ENCODE peak calls at places on chromosome 4, in ten cellular contexts. W, F, G, N, R, T, B, M, P and Z are unnamed samples.

GRCh38 chr4:83589283-83589682 is 53.4 kb downstream of the GPAT3 start:
- DNase-seq in W (no peak), F (no peak), G (no peak), N (no peak), R (no peak), T (no peak), B (no peak), M (no peak), P (no peak), Z (no peak)

GRCh38 chr4:26032142-26032541 is 118.1 kb downstream of the SMIM20 start:
- DNase-seq in W (no peak), F (no peak), G (no peak), N (no peak), R (no peak), T (no peak), B (no peak), M (no peak), P (no peak), Z (no peak)

GRCh38 chr4:74624351-74625151 is 169.8 kb downstream of the BTC start:
- DNase-seq in W (peak), F (no peak), G (no peak), N (no peak), R (no peak), T (no peak), B (no peak), M (no peak), P (no peak), Z (no peak)

GRCh38 chr4:141134586-141134985 is 1.3 kb upstream of the RNF150 start:
- DNase-seq in W (no peak), F (no peak), G (no peak), N (no peak), R (no peak), T (no peak), B (no peak), M (no peak), P (no peak), Z (no peak)

GRCh38 chr4:128811571-128812359 is 2.3 kb downstream of the JADE1 start:
- DNase-seq in W (peak), F (peak), G (peak), N (peak), R (peak), T (peak), B (peak), M (peak), P (peak), Z (peak)

GRCh38 chr4:25621027-25621930 is 34.4 kb upstream of the SLC34A2 start:
- DNase-seq in W (no peak), F (no peak), G (no peak), N (no peak), R (no peak), T (no peak), B (no peak), M (no peak), P (peak), Z (no peak)

GRCh38 chr4:88737304-88738015 is 39.8 kb upstream of the NAP1L5 start:
- DNase-seq in W (no peak), F (no peak), G (no peak), N (no peak), R (no peak), T (peak), B (no peak), M (peak), P (peak), Z (peak)

GRCh38 chr4:20916106-20916505 is 215.8 kb downstream of the PACRGL start:
- DNase-seq in W (no peak), F (no peak), G (no peak), N (no peak), R (no peak), T (no peak), B (no peak), M (no peak), P (no peak), Z (no peak)

GRCh38 chr4:106986486-106986885 is 49.6 kb downstream of the DKK2 start:
- DNase-seq in W (no peak), F (no peak), G (no peak), N (no peak), R (no peak), T (no peak), B (no peak), M (no peak), P (no peak), Z (no peak)

GRCh38 chr4:141158219-141158618 is 24.9 kb upstream of the RNF150 start:
- DNase-seq in W (peak), F (no peak), G (no peak), N (no peak), R (no peak), T (no peak), B (no peak), M (no peak), P (no peak), Z (no peak)

GRCh38 chr4:109414938-109415337 is 18.7 kb upstream of the SEC24B start:
- DNase-seq in W (no peak), F (no peak), G (no peak), N (no peak), R (no peak), T (no peak), B (no peak), M (no peak), P (no peak), Z (no peak)

GRCh38 chr4:116499-116898 is 7.8 kb upstream of the ZNF718 start:
- DNase-seq in W (no peak), F (no peak), G (no peak), N (no peak), R (no peak), T (no peak), B (no peak), M (no peak), P (no peak), Z (no peak)

GRCh38 chr4:57190651-57191481 is 80.7 kb upstream of the IGFBP7 start:
- DNase-seq in W (peak), F (no peak), G (no peak), N (no peak), R (no peak), T (no peak), B (peak), M (no peak), P (peak), Z (no peak)

GRCh38 chr4:8132947-8133705 is 25.5 kb downstream of the ABLIM2 start:
- DNase-seq in W (no peak), F (no peak), G (no peak), N (peak), R (no peak), T (no peak), B (no peak), M (no peak), P (no peak), Z (no peak)

GRCh38 chr4:40916880-40917279 is 167.1 kb downstream of the NSUN7 start:
- DNase-seq in W (peak), F (no peak), G (no peak), N (no peak), R (no peak), T (peak), B (peak), M (no peak), P (peak), Z (no peak)

GRCh38 chr4:185183622-185184281 is 20.0 kb downstream of the CFAP97 start:
- DNase-seq in W (peak), F (no peak), G (peak), N (peak), R (peak), T (peak), B (peak), M (peak), P (peak), Z (peak)

GRCh38 chr4:112085156-112086035 is 59.9 kb upstream of the FAM241A start:
- DNase-seq in W (peak), F (no peak), G (no peak), N (no peak), R (no peak), T (no peak), B (no peak), M (no peak), P (no peak), Z (no peak)

GRCh38 chr4:48908687-48909086 is 2.1 kb upstream of the OCIAD2 start:
- DNase-seq in W (no peak), F (no peak), G (no peak), N (no peak), R (no peak), T (no peak), B (no peak), M (no peak), P (no peak), Z (no peak)

GRCh38 chr4:71294301-71294700 is 44.5 kb upstream of the SLC4A4 start:
- DNase-seq in W (no peak), F (no peak), G (no peak), N (no peak), R (no peak), T (no peak), B (no peak), M (no peak), P (no peak), Z (no peak)

GRCh38 chr4:81352476-81352875 is 119.2 kb downstream of the RASGEF1B start:
- DNase-seq in W (no peak), F (no peak), G (no peak), N (no peak), R (no peak), T (no peak), B (no peak), M (no peak), P (no peak), Z (no peak)

GRCh38 chr4:73019462-73020047 is 50.0 kb downstream of the COX18 start:
- DNase-seq in W (peak), F (no peak), G (no peak), N (peak), R (no peak), T (no peak), B (peak), M (no peak), P (peak), Z (no peak)

GRCh38 chr4:120000591-120001296 is 65.9 kb downstream of the MAD2L1 start:
- DNase-seq in W (no peak), F (no peak), G (no peak), N (no peak), R (no peak), T (no peak), B (no peak), M (no peak), P (no peak), Z (no peak)

DNA sequence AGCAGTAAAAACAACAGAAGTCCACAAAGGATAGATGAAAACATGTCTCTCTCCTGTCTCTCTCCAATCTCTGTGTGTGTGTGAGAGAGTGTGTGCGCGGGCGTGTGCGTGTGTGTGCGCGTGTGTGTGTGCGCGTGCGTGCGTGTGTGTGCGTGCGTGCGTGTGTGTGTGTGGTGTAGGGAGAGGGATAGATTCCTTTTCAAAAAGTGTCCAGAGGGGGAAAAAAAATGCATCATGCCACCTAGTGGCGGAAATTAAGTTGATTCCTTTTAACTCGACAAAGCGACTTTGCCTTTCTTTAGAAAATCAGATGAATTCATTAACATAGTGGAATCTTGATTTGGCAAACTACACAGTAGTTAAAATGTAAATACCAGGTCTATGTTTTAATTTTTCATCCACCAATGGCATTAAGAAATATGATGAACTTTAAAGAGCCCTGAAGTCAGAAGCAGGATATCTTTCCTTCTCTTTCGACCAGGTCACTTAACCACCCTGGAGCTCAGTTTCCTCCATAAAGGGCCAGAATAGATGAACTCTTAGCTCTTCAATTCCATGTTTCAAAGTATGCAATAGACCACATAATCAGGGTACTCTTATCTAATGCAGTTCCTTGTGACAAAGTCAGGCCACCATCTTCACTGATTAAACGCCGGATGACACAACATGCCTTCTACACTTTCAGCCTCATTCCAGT is 162.9 kb downstream of the FBXO8 start:
- DNase-seq in W (peak), F (no peak), G (peak), N (peak), R (no peak), T (no peak), B (peak), M (peak), P (peak), Z (peak)
- TF ChIP-seq CTCF in W (peak), F (peak), G (peak), N (peak), R (peak), T (peak), B (peak), M (peak), P (peak), Z (peak)

DNA sequence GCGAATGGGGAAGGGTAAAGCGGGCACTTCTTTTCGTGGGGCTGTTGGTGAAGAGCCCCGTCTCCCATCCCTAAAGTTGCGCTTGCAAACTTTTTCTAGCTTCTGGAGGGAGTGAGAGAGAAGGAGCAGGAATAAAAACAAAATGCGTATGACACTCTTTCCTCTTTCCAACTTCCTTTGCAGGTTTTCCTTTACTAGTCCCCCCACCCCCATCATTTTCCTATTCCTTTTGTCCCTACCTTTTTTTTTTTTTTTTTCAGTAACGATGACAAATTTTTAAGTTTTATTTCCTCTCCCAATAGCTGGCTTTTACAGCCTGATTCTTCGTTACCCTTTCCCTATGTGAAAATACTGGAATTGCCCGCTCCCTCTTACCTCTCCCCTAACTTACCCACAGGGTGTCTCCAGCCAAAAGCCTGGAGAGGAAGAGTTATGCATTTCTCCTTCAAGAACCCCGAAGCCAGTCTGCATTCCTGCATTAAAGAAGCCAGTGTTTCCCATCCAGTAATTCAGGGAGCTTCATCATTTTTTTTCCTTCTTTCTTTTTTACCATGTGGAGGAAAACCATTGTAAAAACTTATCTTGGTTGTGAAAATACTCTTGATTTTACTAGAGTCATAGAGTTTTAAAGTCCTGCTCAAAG is 647 bp upstream of the ARSJ start:
- DNase-seq in W (no peak), F (no peak), G (no peak), N (no peak), R (no peak), T (no peak), B (no peak), M (no peak), P (no peak), Z (no peak)
- H3K4me3 ChIP-seq in W (peak), F (peak), G (peak), N (peak), R (peak), T (peak), B (peak), M (peak), P (no peak), Z (peak)

GRCh38 chr4:6918345-6918744 is 8.7 kb downstream of the TBC1D14 start:
- DNase-seq in W (no peak), F (no peak), G (no peak), N (no peak), R (no peak), T (no peak), B (no peak), M (no peak), P (no peak), Z (no peak)
- TF ChIP-seq POLR2A in W (no peak), F (no peak), G (no peak), N (no peak), R (no peak), T (no peak), B (no peak), M (no peak), P (no peak), Z (no peak)

GRCh38 chr4:4308800-4309441 is 18.9 kb downstream of the ZBTB49 start:
- DNase-seq in W (no peak), F (no peak), G (no peak), N (no peak), R (no peak), T (no peak), B (no peak), M (no peak), P (no peak), Z (no peak)

GRCh38 chr4:4306920-4307319 is 16.9 kb downstream of the ZBTB49 start:
- DNase-seq in W (no peak), F (no peak), G (no peak), N (no peak), R (no peak), T (no peak), B (no peak), M (no peak), P (no peak), Z (peak)

GRCh38 chr4:4311193-4311592 is 21.1 kb downstream of the ZBTB49 start:
- DNase-seq in W (no peak), F (no peak), G (no peak), N (no peak), R (no peak), T (no peak), B (no peak), M (no peak), P (no peak), Z (no peak)
- TF ChIP-seq CTCF in W (no peak), F (no peak), G (no peak), N (no peak), R (no peak), T (no peak), B (no peak), M (no peak), P (no peak), Z (no peak)

DNA sequence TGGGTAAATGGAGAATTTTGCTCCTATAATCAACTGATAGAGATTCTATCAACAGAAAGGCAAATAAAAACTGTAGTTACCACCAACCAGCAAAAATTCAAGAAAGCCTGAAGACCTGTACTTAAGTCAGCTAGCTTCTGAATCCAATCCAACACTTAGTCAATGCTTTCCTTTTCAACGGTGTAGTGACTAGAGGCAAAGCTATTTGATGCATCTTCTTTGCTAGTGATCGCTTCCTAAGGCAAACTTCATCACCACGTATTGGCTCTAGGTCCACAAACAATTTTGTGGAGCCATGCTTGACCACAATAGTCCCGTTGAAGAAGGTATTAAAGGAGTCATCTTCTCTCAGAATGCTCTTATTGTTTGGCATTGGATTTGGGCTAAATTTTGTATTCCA is 25.0 kb upstream of the UBA6 start:
- DNase-seq in W (no peak), F (no peak), G (no peak), N (no peak), R (no peak), T (no peak), B (no peak), M (no peak), P (no peak), Z (no peak)
- H3K4me3 ChIP-seq in W (no peak), F (no peak), G (no peak), N (no peak), R (no peak), T (no peak), B (no peak), M (no peak), P (no peak), Z (no peak)

GRCh38 chr4:80239480-80239879 is 27.0 kb upstream of the FGF5 start:
- DNase-seq in W (no peak), F (no peak), G (no peak), N (no peak), R (no peak), T (no peak), B (no peak), M (no peak), P (no peak), Z (no peak)
- TF ChIP-seq POLR2A in W (no peak), F (no peak), G (no peak), N (no peak), R (no peak), T (no peak), B (no peak), M (no peak), P (no peak), Z (no peak)

GRCh38 chr4:36523182-36523581 is 241.8 kb downstream of the DTHD1 start:
- DNase-seq in W (no peak), F (no peak), G (no peak), N (no peak), R (no peak), T (no peak), B (no peak), M (no peak), P (no peak), Z (no peak)
- TF ChIP-seq CTCF in W (no peak), F (no peak), G (no peak), N (no peak), R (no peak), T (no peak), B (no peak), M (no peak), P (no peak), Z (no peak)